ENCODE peak calls at places on chromosomes 5 and 9, in nine cellular contexts. V, L, M, F, X, G, B, I and P are unnamed samples. For H3K36me3, the result is how much of the 10 kb centered on the place peaks cover.

GRCh38 chr9:83523684-83524083 is 14.5 kb downstream of the FRMD3 start:
- DNase-seq in B (no peak), I (no peak), G (peak), F (no peak), V (no peak), L (no peak), X (no peak), M (no peak), P (no peak)

GRCh38 chr5:171127314-171127713 is 181.7 kb upstream of the TLX3 start:
- DNase-seq in I (peak), M (no peak), X (peak), F (no peak), G (no peak), V (no peak), B (no peak), L (no peak), P (no peak)

GRCh38 chr5:158807947-158808346 is 291.8 kb downstream of the EBF1 start:
- DNase-seq in M (no peak), X (no peak), B (no peak), G (no peak), F (no peak), V (no peak), I (no peak), L (no peak), P (no peak)

GRCh38 chr9:79196606-79197005 is 375.2 kb upstream of the TLE4 start:
- DNase-seq in M (no peak), F (no peak), L (no peak), B (no peak), X (peak), I (peak), V (no peak), G (no peak), P (no peak)

GRCh38 chr9:38075272-38075671 is 6.2 kb upstream of the SHB start:
- DNase-seq in F (no peak), L (no peak), M (no peak), G (no peak), V (no peak), B (peak), I (no peak), X (no peak), P (no peak)

GRCh38 chr9:33273972-33274328 is 9.1 kb downstream of the CHMP5 start:
- DNase-seq in I (peak), B (no peak), L (no peak), F (no peak), G (no peak), V (no peak), X (peak), M (no peak), P (no peak)

GRCh38 chr5:178116406-178116885 is 3.1 kb downstream of the N4BP3 start:
- DNase-seq in G (no peak), L (peak), I (no peak), F (no peak), B (no peak), V (no peak), X (no peak), M (peak), P (peak)

GRCh38 chr5:173198049-173198448 is 37.0 kb downstream of the NKX2-5 start:
- DNase-seq in F (no peak), G (no peak), X (no peak), M (no peak), B (no peak), V (no peak), L (no peak), I (no peak), P (no peak)

GRCh38 chr9:23120630-23121029 is 674.0 kb downstream of the DMRTA1 start:
- DNase-seq in L (no peak), G (no peak), I (no peak), V (no peak), X (no peak), M (no peak), F (no peak), B (no peak), P (no peak)

GRCh38 chr5:7586499-7586898 is 190.6 kb downstream of the ADCY2 start:
- DNase-seq in B (no peak), F (no peak), X (no peak), I (no peak), G (no peak), M (no peak), V (no peak), L (no peak), P (no peak)
- H3K36me3 ChIP-seq in B (under half), F (under half), X (under half), I (under half), G (under half), M (under half), V (under half), L (under half), P (under half)

GRCh38 chr5:88824141-88824540 is 58.8 kb downstream of the MEF2C start:
- DNase-seq in V (no peak), F (no peak), L (no peak), X (no peak), M (no peak), G (no peak), B (no peak), I (no peak), P (no peak)

GRCh38 chr5:88823201-88823600 is 59.8 kb downstream of the MEF2C start:
- DNase-seq in G (no peak), I (no peak), B (no peak), V (no peak), X (no peak), L (no peak), F (no peak), M (no peak), P (no peak)

GRCh38 chr5:88825782-88826110 is 57.2 kb downstream of the MEF2C start:
- DNase-seq in V (no peak), F (no peak), I (peak), X (no peak), B (no peak), G (no peak), M (no peak), L (no peak), P (no peak)

GRCh38 chr5:88826959-88827585 is 55.9 kb downstream of the MEF2C start:
- DNase-seq in B (no peak), I (peak), L (no peak), V (no peak), X (peak), M (peak), F (peak), G (no peak), P (peak)

GRCh38 chr5:88824892-88825781 is 57.8 kb downstream of the MEF2C start:
- DNase-seq in X (peak), L (no peak), F (no peak), I (peak), G (no peak), M (no peak), V (no peak), B (no peak), P (no peak)
- H3K4me3 ChIP-seq in X (no peak), L (no peak), F (no peak), I (no peak), G (no peak), M (peak), V (no peak), B (no peak), P (peak)

GRCh38 chr5:30856242-30856641 is 337.2 kb upstream of the CDH6 start:
- DNase-seq in L (no peak), V (no peak), M (no peak), X (no peak), I (no peak), F (no peak), B (no peak), G (no peak), P (no peak)
- H3K36me3 ChIP-seq in L (under half), V (under half), M (under half), X (under half), I (under half), F (under half), B (under half), G (under half), P (under half)

GRCh38 chr5:95812100-95812472 is 10.4 kb downstream of the GLRX start:
- DNase-seq in X (peak), F (no peak), I (peak), V (no peak), B (peak), L (no peak), G (no peak), M (no peak), P (no peak)

GRCh38 chr5:95808013-95808685 is 14.4 kb downstream of the GLRX start:
- DNase-seq in F (no peak), V (no peak), I (no peak), M (no peak), B (peak), L (no peak), G (no peak), X (no peak), P (no peak)

GRCh38 chr5:95808686-95809413 is 13.7 kb downstream of the GLRX start:
- DNase-seq in X (no peak), M (peak), G (no peak), F (no peak), B (peak), V (no peak), L (peak), I (peak), P (peak)

GRCh38 chr5:95810305-95811125 is 12.0 kb downstream of the GLRX start:
- DNase-seq in M (no peak), G (no peak), L (no peak), B (peak), X (peak), I (peak), V (no peak), F (peak), P (no peak)

GRCh38 chr5:95809414-95809960 is 13.0 kb downstream of the GLRX start:
- DNase-seq in M (no peak), L (no peak), F (no peak), X (peak), V (no peak), G (no peak), B (peak), I (peak), P (no peak)
- H3K4me3 ChIP-seq in M (peak), L (peak), F (no peak), X (no peak), V (no peak), G (no peak), B (no peak), I (no peak), P (no peak)

GRCh38 chr5:141570655-141571054 is 48.1 kb downstream of the DIAPH1 start:
- DNase-seq in G (no peak), F (no peak), V (no peak), X (no peak), M (no peak), L (no peak), B (no peak), I (no peak), P (no peak)
- H3K36me3 ChIP-seq in G (under half), F (under half), V (under half), X (under half), M (half or more), L (half or more), B (half or more), I (under half), P (under half)

DNA sequence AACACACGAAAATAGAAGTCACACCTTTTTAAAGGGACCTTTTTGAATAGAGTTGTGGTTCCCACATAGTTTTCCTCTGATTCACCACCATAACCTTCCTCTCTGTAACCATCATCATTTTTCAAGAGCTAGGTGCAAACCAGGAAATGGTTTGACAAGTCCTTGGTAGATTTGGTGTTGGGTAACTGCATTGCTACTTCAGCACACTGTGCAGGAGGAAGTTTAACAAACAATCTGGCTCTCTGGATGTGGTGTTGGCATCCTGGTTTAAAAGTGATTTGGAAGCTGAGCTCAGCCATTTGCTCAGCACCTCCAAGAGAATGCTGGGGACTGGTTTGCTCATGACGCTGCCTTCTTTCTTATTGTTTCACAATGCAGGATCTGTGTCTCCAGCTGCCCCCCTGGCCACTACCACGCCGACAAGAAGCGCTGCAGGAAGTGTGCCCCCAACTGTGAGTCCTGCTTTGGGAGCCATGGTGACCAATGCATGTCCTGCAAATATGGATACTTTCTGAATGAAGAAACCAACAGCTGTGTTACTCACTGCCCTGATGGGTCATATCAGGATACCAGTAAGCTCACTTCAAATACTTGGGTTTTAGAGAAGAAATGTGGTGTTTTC is 213.1 kb downstream of the RFK start:
- DNase-seq in V (no peak), L (no peak), I (peak), G (no peak), F (no peak), B (no peak), M (no peak), X (peak), P (no peak)
- H3K4me3 ChIP-seq in V (no peak), L (no peak), I (no peak), G (no peak), F (no peak), B (no peak), M (no peak), X (no peak), P (no peak)

GRCh38 chr9:126248680-126249079 is 77.9 kb upstream of the MVB12B start:
- DNase-seq in F (no peak), B (no peak), L (no peak), M (no peak), X (peak), V (no peak), I (peak), G (no peak), P (no peak)
- H3K36me3 ChIP-seq in F (under half), B (under half), L (under half), M (under half), X (under half), V (under half), I (under half), G (under half), P (under half)